ENCODE peak calls at places on chromosomes 2 and 18, in eight cellular contexts. K is colonic mucosa, A is psoas muscle, U is BE2C, Q is kidney, J is pancreas, O is ovary, P is mucosa of descending colon. N is an unnamed sample.

GRCh38 chr2:222730346-222731065 is 59.0 kb downstream of the MOGAT1 start:
- DNase-seq in A (no peak), J (no peak), Q (no peak), P (no peak), K (no peak), O (no peak), U (no peak), N (no peak)

GRCh38 chr18:27668126-27668525 is 483.0 kb upstream of the CHST9 start:
- DNase-seq in P (no peak), A (no peak), J (no peak), Q (no peak), O (no peak), U (no peak), K (no peak), N (no peak)

GRCh38 chr2:28956890-28957289 is 24.2 kb upstream of the TOGARAM2 start:
- DNase-seq in P (peak; percentile 50), O (no peak), K (no peak), Q (no peak), J (no peak), U (peak; percentile 37), A (no peak), N (peak; percentile 30)

GRCh38 chr18:9466911-9467310 is 8.4 kb upstream of the RALBP1 start:
- DNase-seq in K (no peak), Q (no peak), A (no peak), O (no peak), P (no peak), J (no peak), U (no peak), N (no peak)

GRCh38 chr2:188984126-188984525 is 10.0 kb downstream of the COL3A1 start:
- DNase-seq in J (no peak), U (no peak), Q (no peak), A (no peak), P (no peak), K (no peak), O (no peak), N (no peak)

GRCh38 chr18:8368490-8369217 is 240.6 kb upstream of the RAB12 start:
- DNase-seq in K (no peak), A (no peak), J (no peak), U (no peak), Q (no peak), P (no peak), O (no peak), N (no peak)

GRCh38 chr2:167675906-167676305 is 571.5 kb downstream of the STK39 start:
- DNase-seq in J (no peak), U (no peak), A (no peak), P (no peak), O (no peak), Q (no peak), K (no peak), N (no peak)

GRCh38 chr2:111236027-111236426 is 115.3 kb downstream of the BCL2L11 start:
- DNase-seq in Q (peak; percentile 82), U (peak; percentile 16), O (no peak), P (no peak), K (no peak), A (no peak), J (peak; percentile 61), N (peak; percentile 96)

GRCh38 chr18:76518073-76518472 is 23.0 kb upstream of the ZNF516 start:
- DNase-seq in A (no peak), P (no peak), K (no peak), U (no peak), Q (no peak), J (no peak), O (no peak), N (no peak)

GRCh38 chr2:126665483-126665882 is 9.5 kb downstream of the GYPC start:
- DNase-seq in Q (no peak), K (no peak), A (no peak), J (no peak), U (no peak), P (no peak), O (no peak), N (no peak)

GRCh38 chr2:218343591-218343990 is 13.1 kb upstream of the CATIP start:
- DNase-seq in K (no peak), P (no peak), A (no peak), J (no peak), O (no peak), U (peak; percentile 50), Q (no peak), N (no peak)

GRCh38 chr2:115910270-115910669 is 1467.8 kb downstream of the DPP10 start:
- DNase-seq in J (no peak), A (no peak), U (no peak), K (no peak), Q (no peak), O (no peak), P (no peak), N (no peak)

GRCh38 chr2:112593761-112594160 is 9.4 kb downstream of the CHCHD5 start:
- DNase-seq in K (no peak), J (no peak), Q (no peak), P (no peak), O (no peak), A (no peak), U (no peak), N (no peak)

GRCh38 chr18:52409732-52410131 is 69.7 kb downstream of the DCC start:
- DNase-seq in K (no peak), U (no peak), O (no peak), A (no peak), J (no peak), P (no peak), Q (no peak), N (no peak)

GRCh38 chr18:80198391-80198790 is 48.9 kb downstream of the PARD6G start:
- DNase-seq in K (no peak), O (no peak), J (no peak), Q (no peak), U (no peak), P (no peak), A (no peak), N (no peak)

GRCh38 chr2:30445266-30445821 is 1.7 kb upstream of the LCLAT1 start:
- DNase-seq in U (no peak), Q (no peak), O (no peak), K (no peak), A (peak; percentile 67), J (no peak), P (no peak), N (no peak)

GRCh38 chr2:30446602-30447148 is 371 bp upstream of the LCLAT1 start:
- DNase-seq in J (no peak), A (no peak), O (no peak), K (no peak), P (no peak), Q (no peak), U (no peak), N (no peak)

GRCh38 chr2:30450025-30450424 is 3.0 kb downstream of the LCLAT1 start:
- DNase-seq in O (no peak), P (no peak), U (no peak), K (peak; percentile 29), A (no peak), J (no peak), Q (no peak), N (no peak)

GRCh38 chr2:30448308-30448707 is 1.3 kb downstream of the LCLAT1 start:
- DNase-seq in A (no peak), O (no peak), P (no peak), U (no peak), J (no peak), Q (no peak), K (no peak), N (no peak)

GRCh38 chr2:30447149-30448045 is at the start of gene LCLAT1:
- DNase-seq in K (peak; percentile 86), P (peak; percentile 88), Q (peak; percentile 92), A (peak; percentile 90), O (peak; percentile 77), U (peak; percentile 84), J (peak; percentile 89), N (peak; percentile 74)
- TF ChIP-seq CTCF in K (no peak), P (no peak), Q (no peak), A (no peak), O (no peak), U (no peak), J (no peak), N (no peak)

GRCh38 chr2:174014021-174014698 is 49.0 kb upstream of the SP3 start:
- DNase-seq in Q (no peak), J (no peak), U (no peak), O (no peak), K (no peak), P (no peak), A (no peak), N (no peak)

GRCh38 chr2:174016447-174016846 is 51.3 kb upstream of the SP3 start:
- DNase-seq in J (no peak), P (no peak), O (no peak), Q (no peak), A (no peak), K (no peak), U (no peak), N (no peak)

GRCh38 chr2:174015428-174015827 is 50.3 kb upstream of the SP3 start:
- DNase-seq in J (no peak), Q (no peak), A (no peak), P (no peak), U (no peak), K (no peak), O (no peak), N (no peak)

GRCh38 chr2:174013310-174013751 is 48.2 kb upstream of the SP3 start:
- DNase-seq in O (peak; percentile 72), A (peak; percentile 79), Q (peak; percentile 89), K (no peak), U (no peak), P (no peak), J (no peak), N (peak; percentile 82)

GRCh38 chr2:174014699-174015070 is 49.5 kb upstream of the SP3 start:
- DNase-seq in J (no peak), P (no peak), A (no peak), O (no peak), Q (no peak), U (peak; percentile 65), K (no peak), N (no peak)
- H3K4me1 ChIP-seq in J (no peaks in the 10 kb centered on the region), P (no peaks in the 10 kb centered on the region), A (no peaks in the 10 kb centered on the region), O (peaks cover 7% of the 10 kb centered on the region), Q (peaks cover 5% of the 10 kb centered on the region), U (peaks cover 11% of the 10 kb centered on the region), K (no peaks in the 10 kb centered on the region), N (peaks cover 33% of the 10 kb centered on the region)

GRCh38 chr2:119292226-119292625 is 68.6 kb downstream of the STEAP3 start:
- DNase-seq in K (no peak), P (no peak), Q (no peak), J (no peak), A (no peak), U (no peak), O (no peak), N (peak; percentile 75)
- TF ChIP-seq CTCF in K (no peak), P (no peak), Q (no peak), J (no peak), A (no peak), U (no peak), O (no peak), N (peak; percentile 54)

GRCh38 chr2:240561325-240561971 is 1.3 kb downstream of the DUSP28 start:
- DNase-seq in Q (peak; percentile 32), K (peak; percentile 38), A (no peak), O (no peak), P (no peak), U (no peak), J (no peak), N (no peak)
- H3K4me1 ChIP-seq in Q (peaks cover 32% of the 10 kb centered on the region), K (peaks cover 31% of the 10 kb centered on the region), A (peaks cover 56% of the 10 kb centered on the region), O (peaks cover 25% of the 10 kb centered on the region), P (peaks cover 68% of the 10 kb centered on the region), U (peaks cover 14% of the 10 kb centered on the region), J (peaks cover 25% of the 10 kb centered on the region), N (peaks cover 36% of the 10 kb centered on the region)

N was measured in thyroid gland.